ENCODE peak calls at places on chromosomes 2 and 18, in seven cellular contexts. D, O, R, F, X, C and J are unnamed samples. For H3K9me3, the result is how much of the 10 kb centered on the place peaks cover.

GRCh38 chr2:15584767-15585469 is 6.8 kb upstream of the DDX1 start:
- DNase-seq in D (no peak), O (no peak), R (peak), F (no peak), X (no peak), C (no peak), J (no peak)

GRCh38 chr2:36468463-36469266 is 113.1 kb downstream of the CRIM1 start:
- DNase-seq in D (no peak), O (no peak), R (peak), F (no peak), X (no peak), C (no peak), J (no peak)

GRCh38 chr2:141439524-141439923 is 691.3 kb downstream of the LRP1B start:
- DNase-seq in D (no peak), O (no peak), R (peak), F (no peak), X (no peak), C (no peak), J (no peak)

GRCh38 chr2:36663851-36664715 is 32.4 kb upstream of the VIT start:
- DNase-seq in D (no peak), O (peak), R (peak), F (peak), X (peak), C (no peak), J (no peak)

GRCh38 chr18:37270666-37271052 is 294.9 kb downstream of the CELF4 start:
- DNase-seq in D (no peak), O (no peak), R (no peak), F (no peak), X (no peak), C (no peak), J (no peak)

GRCh38 chr2:79966369-79966768 is 338.2 kb downstream of the LRRTM1 start:
- DNase-seq in D (no peak), O (no peak), R (no peak), F (no peak), X (no peak), C (no peak), J (no peak)

GRCh38 chr18:5197032-5197434 is at the start of gene AKAIN1:
- DNase-seq in D (no peak), O (no peak), R (peak), F (no peak), X (peak), C (no peak), J (no peak)

GRCh38 chr2:69196327-69197117 is 183.5 kb downstream of the ANTXR1 start:
- DNase-seq in D (no peak), O (peak), R (peak), F (no peak), X (no peak), C (no peak), J (no peak)

GRCh38 chr2:9300829-9301453 is 94.3 kb downstream of the ASAP2 start:
- DNase-seq in D (no peak), O (no peak), R (no peak), F (no peak), X (no peak), C (no peak), J (no peak)

GRCh38 chr2:188973650-188974049 is 523 bp upstream of the COL3A1 start:
- DNase-seq in D (no peak), O (no peak), R (peak), F (no peak), X (no peak), C (no peak), J (no peak)
- H3K4me3 ChIP-seq in D (no peak), O (peak), R (peak), F (no peak), X (no peak), C (peak), J (peak)

GRCh38 chr2:155727097-155727906 is 605.2 kb downstream of the NR4A2 start:
- DNase-seq in D (no peak), O (no peak), R (no peak), F (no peak), X (no peak), C (no peak), J (no peak)
- H3K27ac ChIP-seq in D (no peak), O (no peak), R (no peak), F (no peak), X (no peak), C (no peak), J (no peak)

GRCh38 chr2:239833728-239834109 is 191.4 kb downstream of the NDUFA10 start:
- DNase-seq in D (no peak), O (no peak), R (no peak), F (no peak), X (no peak), C (no peak), J (no peak)

GRCh38 chr2:239832101-239832994 is 192.8 kb downstream of the NDUFA10 start:
- DNase-seq in D (no peak), O (no peak), R (no peak), F (no peak), X (no peak), C (no peak), J (peak)

GRCh38 chr2:239832995-239833727 is 192.0 kb downstream of the NDUFA10 start:
- DNase-seq in D (no peak), O (no peak), R (no peak), F (no peak), X (no peak), C (no peak), J (peak)

GRCh38 chr2:239835056-239835455 is 190.1 kb downstream of the NDUFA10 start:
- DNase-seq in D (no peak), O (no peak), R (no peak), F (no peak), X (no peak), C (no peak), J (no peak)

DNA sequence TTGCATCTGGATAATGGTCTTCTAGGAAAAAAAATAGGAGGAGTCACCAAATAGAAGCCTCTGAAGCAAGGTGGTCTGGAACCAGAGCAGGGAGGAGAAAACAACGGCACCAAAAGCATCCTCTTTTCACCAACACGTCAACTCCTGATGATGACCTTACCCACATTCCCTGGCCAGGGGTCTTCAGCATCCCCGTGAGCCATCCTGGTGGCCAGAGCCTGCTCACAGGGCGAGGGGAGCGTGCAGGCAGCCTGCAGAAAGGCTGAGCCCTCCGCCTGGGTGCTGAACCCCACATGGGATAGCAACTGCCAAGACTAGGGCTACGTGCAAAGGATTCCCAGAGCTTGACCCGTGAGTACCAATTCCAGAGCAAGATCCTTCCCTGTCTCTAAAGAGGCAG is 191.0 kb downstream of the NDUFA10 start:
- DNase-seq in D (no peak), O (no peak), R (no peak), F (no peak), X (no peak), C (no peak), J (no peak)
- H3K9me3 ChIP-seq in D (under half), O (under half), R (under half), F (under half), X (under half), C (under half), J (under half)

GRCh38 chr2:25419678-25420242 is 78.0 kb upstream of the DNMT3A start:
- DNase-seq in D (no peak), O (no peak), R (no peak), F (peak), X (no peak), C (no peak), J (no peak)
- H3K4me3 ChIP-seq in D (no peak), O (no peak), R (no peak), F (peak), X (no peak), C (no peak), J (no peak)

GRCh38 chr2:160582481-160583161 is 89.0 kb upstream of the RBMS1 start:
- DNase-seq in D (no peak), O (no peak), R (peak), F (no peak), X (peak), C (no peak), J (no peak)
- H3K27ac ChIP-seq in D (no peak), O (peak), R (peak), F (no peak), X (peak), C (peak), J (peak)